ENCODE peak calls at places on chromosomes 11 and 22, in nine cellular contexts. G is choroid plexus epithelial cell, S is astrocyte of the spinal cord, L is endodermal cell, F is HCT116, R is kidney epithelial cell, E is vagina, W is dorsolateral prefrontal cortex, J is GM12865. P is an unnamed sample.

GRCh38 chr22:31235076-31235475 is 23.0 kb downstream of the LIMK2 start:
- DNase-seq in R (no peak), L (no peak), W (no peak), G (peak; percentile 19), J (no peak), S (no peak), F (no peak), E (no peak), P (no peak)

GRCh38 chr11:44304091-44305084 is 5.6 kb downstream of the ALX4 start:
- DNase-seq in S (no peak), W (no peak), G (no peak), F (no peak), L (peak; percentile 78), R (no peak), J (no peak), E (no peak), P (no peak)

GRCh38 chr11:89381094-89381493 is 110.1 kb downstream of the NOX4 start:
- DNase-seq in W (no peak), F (no peak), G (peak; percentile 98), J (no peak), R (peak; percentile 94), E (no peak), S (peak; percentile 95), L (no peak), P (peak; percentile 96)

GRCh38 chr11:86043765-86044534 is 24.9 kb downstream of the PICALM start:
- DNase-seq in L (no peak), W (no peak), F (no peak), E (no peak), S (no peak), J (no peak), R (no peak), G (no peak), P (no peak)

GRCh38 chr22:41300661-41301060 is 664 bp upstream of the ZC3H7B start:
- DNase-seq in W (no peak), R (no peak), L (no peak), F (no peak), J (no peak), S (no peak), G (no peak), E (no peak), P (no peak)

GRCh38 chr11:116879789-116880402 is 42.5 kb upstream of the APOA1 start:
- DNase-seq in L (no peak), F (peak; percentile 51), W (no peak), J (peak; percentile 74), G (peak; percentile 92), R (peak; percentile 41), E (no peak), S (peak; percentile 79), P (peak; percentile 82)

GRCh38 chr22:33697640-33698039 is 222.6 kb downstream of the LARGE1 start:
- DNase-seq in J (no peak), G (peak; percentile 40), F (no peak), L (no peak), W (no peak), S (peak; percentile 19), E (no peak), R (no peak), P (peak; percentile 24)

GRCh38 chr22:37046589-37046988 is 5.0 kb upstream of the KCTD17 start:
- DNase-seq in L (no peak), F (no peak), R (no peak), S (no peak), G (no peak), E (no peak), J (no peak), W (no peak), P (no peak)

GRCh38 chr11:65572356-65573043 is at the start of gene FAM89B:
- DNase-seq in W (peak; percentile 88), G (peak; percentile 86), E (no peak), L (peak; percentile 94), R (no peak), J (peak; percentile 86), S (peak; percentile 85), F (no peak), P (peak; percentile 80)

GRCh38 chr22:43343262-43343988 is at the start of gene SCUBE1:
- DNase-seq in W (no peak), L (peak; percentile 91), E (no peak), S (no peak), G (peak; percentile 33), F (no peak), R (no peak), J (no peak), P (no peak)

GRCh38 chr11:27166130-27166529 is 125.5 kb downstream of the BBOX1 start:
- DNase-seq in L (no peak), R (no peak), J (no peak), S (no peak), G (no peak), F (no peak), E (no peak), W (no peak), P (no peak)

GRCh38 chr22:49963647-49964026 is 3.1 kb downstream of the PIM3 start:
- DNase-seq in S (no peak), F (no peak), G (no peak), E (no peak), R (no peak), W (peak; percentile 34), J (no peak), L (no peak), P (no peak)

GRCh38 chr22:49965291-49966040 is 4.9 kb downstream of the PIM3 start:
- DNase-seq in R (no peak), J (no peak), E (no peak), W (peak; percentile 45), L (no peak), F (no peak), S (no peak), G (no peak), P (no peak)

GRCh38 chr22:49964493-49965290 is 4.1 kb downstream of the PIM3 start:
- DNase-seq in R (no peak), E (no peak), W (peak; percentile 33), G (no peak), J (no peak), L (peak; percentile 50), S (no peak), F (no peak), P (no peak)

GRCh38 chr22:49962751-49963646 is 2.4 kb downstream of the PIM3 start:
- DNase-seq in E (no peak), G (no peak), R (no peak), W (peak; percentile 47), F (no peak), S (no peak), J (no peak), L (peak; percentile 43), P (no peak)

GRCh38 chr22:49964136-49964492 is 3.5 kb downstream of the PIM3 start:
- DNase-seq in R (no peak), G (no peak), E (no peak), L (no peak), F (no peak), W (peak; percentile 35), J (no peak), S (no peak), P (no peak)
- H3K4me3 ChIP-seq in R (no peak overlapping the region), G (no peak overlapping the region), E (peak overlapping the region; percentile 76), L (no peak overlapping the region), F (no peak overlapping the region), W (peak overlapping the region; percentile 81), J (peak overlapping the region; percentile 92), S (no peak overlapping the region), P (no peak overlapping the region)

GRCh38 chr11:124172076-124172475 is 11.1 kb upstream of the OR10D3 start:
- DNase-seq in S (no peak), G (no peak), E (no peak), L (no peak), R (no peak), W (no peak), F (no peak), J (no peak), P (no peak)
- TF ChIP-seq CTCF in S (no peak), G (no peak), E (no peak), L (no peak), R (no peak), W (no peak), F (no peak), J (no peak), P (no peak)

DNA sequence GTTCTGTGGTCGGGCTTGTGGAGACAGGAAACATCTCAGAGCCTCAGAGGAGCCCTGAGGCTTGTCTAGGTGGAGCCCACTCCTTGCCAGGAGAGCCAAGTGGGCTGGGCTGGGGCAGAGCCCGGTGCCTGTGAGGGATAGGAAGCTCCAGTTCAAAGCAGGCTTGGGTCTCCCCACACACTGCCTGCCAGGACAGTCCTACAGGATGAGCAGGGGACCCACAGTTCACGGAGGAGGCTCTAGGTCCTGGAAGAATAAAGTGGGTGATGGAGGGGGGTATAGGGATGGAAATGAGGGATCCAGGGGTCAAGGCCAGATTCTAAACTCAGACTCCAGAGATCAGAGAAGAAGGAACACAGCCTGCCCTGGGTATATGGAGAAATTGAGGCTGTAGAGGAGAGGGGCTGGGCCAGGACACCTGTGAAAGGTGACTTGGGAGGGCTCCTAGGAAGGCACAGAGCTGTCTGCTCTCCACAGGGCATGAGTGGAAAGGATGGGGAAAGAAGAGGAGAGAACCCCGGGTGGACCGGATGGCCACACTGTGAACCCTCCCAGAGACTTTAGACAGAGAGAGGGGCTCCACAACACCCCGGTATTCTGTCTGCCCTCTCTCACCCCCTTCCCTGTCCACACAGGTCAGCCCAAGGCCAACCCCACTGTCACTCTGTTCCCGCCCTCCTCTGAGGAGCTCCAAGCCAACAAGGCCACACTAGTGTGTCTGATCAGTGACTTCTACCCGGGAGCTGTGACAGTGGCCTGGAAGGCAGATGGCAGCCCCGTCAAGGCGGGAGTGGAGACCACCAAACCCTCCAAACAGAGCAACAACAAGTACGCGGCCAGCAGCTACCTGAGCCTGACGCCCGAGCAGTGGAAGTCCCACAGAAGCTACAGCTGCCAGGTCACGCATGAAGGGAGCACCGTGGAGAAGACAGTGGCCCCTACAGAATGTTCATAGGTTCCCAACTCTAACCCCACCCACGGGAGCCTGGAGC is 7.4 kb downstream of the IGLL5 start:
- DNase-seq in L (no peak), R (no peak), E (no peak), W (peak; percentile 8), G (no peak), S (no peak), J (no peak), F (no peak), P (no peak)
- H3K4me3 ChIP-seq in L (no peak overlapping the region), R (no peak overlapping the region), E (no peak overlapping the region), W (no peak overlapping the region), G (no peak overlapping the region), S (no peak overlapping the region), J (peak overlapping the region; percentile 0), F (no peak overlapping the region), P (no peak overlapping the region)

GRCh38 chr22:44584256-44584902 is 86.3 kb upstream of the RTL6 start:
- DNase-seq in S (no peak), J (no peak), W (peak; percentile 27), L (peak; percentile 31), G (no peak), R (no peak), E (no peak), F (no peak), P (no peak)

GRCh38 chr22:44583076-44583760 is 85.2 kb upstream of the RTL6 start:
- DNase-seq in R (no peak), G (peak; percentile 16), W (peak; percentile 38), F (no peak), J (no peak), L (peak; percentile 34), S (no peak), E (no peak), P (peak; percentile 12)

GRCh38 chr22:44582016-44582415 is 84.0 kb upstream of the RTL6 start:
- DNase-seq in R (no peak), L (peak; percentile 27), S (no peak), F (no peak), E (no peak), W (peak; percentile 7), G (no peak), J (no peak), P (no peak)

GRCh38 chr22:44585559-44586121 is 87.6 kb upstream of the RTL6 start:
- DNase-seq in L (peak; percentile 20), F (no peak), W (peak; percentile 37), J (no peak), S (no peak), G (no peak), E (no peak), R (no peak), P (no peak)

GRCh38 chr22:44583854-44584253 is 85.8 kb upstream of the RTL6 start:
- DNase-seq in W (peak; percentile 16), F (no peak), R (no peak), J (no peak), G (no peak), L (peak; percentile 63), E (no peak), S (no peak), P (no peak)
- TF ChIP-seq CTCF in W (no peak), F (no peak), R (no peak), J (no peak), G (no peak), L (peak; percentile 48), E (no peak), S (no peak), P (no peak)